ENCODE peak calls at places on chromosomes 2 and 18, in four cellular contexts. R, I, M and H are unnamed samples.
A peak's percentile ranks its signal among the peaks of the same experiment; 100 is the strongest.

GRCh38 chr2:151669585-151670081 is 64.6 kb downstream of the NEB start:
- DNase-seq in I (no peak), M (peak; percentile 54), R (no peak), H (no peak)

GRCh38 chr18:45415614-45416013 is 199.7 kb upstream of the SLC14A2 start:
- DNase-seq in R (no peak), M (no peak), I (no peak), H (no peak)

GRCh38 chr2:11872247-11872947 is 126.0 kb downstream of the LPIN1 start:
- DNase-seq in I (no peak), M (no peak), R (no peak), H (peak; percentile 35)

GRCh38 chr2:111159640-111160039 is 38.9 kb downstream of the BCL2L11 start:
- DNase-seq in R (no peak), M (no peak), I (no peak), H (no peak)

GRCh38 chr2:134836986-134837385 is 1.4 kb upstream of the ACMSD start:
- DNase-seq in I (no peak), R (no peak), M (no peak), H (peak; percentile 91)

GRCh38 chr18:26082475-26082874 is 7.9 kb downstream of the SS18 start:
- DNase-seq in M (no peak), R (no peak), I (no peak), H (peak; percentile 65)

GRCh38 chr2:231386446-231386845 is 9.1 kb upstream of the B3GNT7 start:
- DNase-seq in I (no peak), M (no peak), R (no peak), H (peak; percentile 86)

GRCh38 chr2:195270466-195270865 is 386.6 kb upstream of the SLC39A10 start:
- DNase-seq in M (peak; percentile 80), I (no peak), R (no peak), H (no peak)

GRCh38 chr2:28351621-28352020 is 41.0 kb upstream of the FOSL2 start:
- DNase-seq in R (no peak), M (no peak), I (no peak), H (no peak)

DNA sequence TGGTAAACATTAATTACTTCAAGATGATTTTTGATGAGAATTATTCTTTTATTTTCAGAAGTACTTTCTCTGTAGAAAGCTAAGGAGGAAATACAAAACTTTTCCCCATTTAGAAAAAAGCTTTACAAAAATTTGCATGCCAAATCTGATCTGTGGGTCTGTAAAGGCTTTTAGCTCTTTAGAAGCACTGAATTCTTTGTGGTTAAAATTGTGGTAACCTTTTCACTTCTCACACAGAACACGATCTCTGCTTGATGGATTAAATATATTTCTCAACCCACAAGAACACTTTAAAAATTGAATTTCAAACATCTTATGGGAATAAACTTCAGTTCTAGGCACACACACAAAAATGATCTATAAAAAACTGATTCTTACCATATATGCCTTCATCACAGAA is 63.7 kb downstream of the VIL1 start:
- DNase-seq in M (no peak), I (no peak), R (no peak), H (no peak)
- H3K18ac ChIP-seq in M (no peak overlapping the region), I (no peak overlapping the region), R (no peak overlapping the region), H (no peak overlapping the region)

GRCh38 chr2:129189617-129190016 is 789.8 kb upstream of the RAB6C start:
- DNase-seq in I (no peak), R (no peak), M (peak; percentile 46), H (no peak)

GRCh38 chr2:129192117-129192516 is 787.3 kb upstream of the RAB6C start:
- DNase-seq in M (peak; percentile 37), R (no peak), I (no peak), H (no peak)

GRCh38 chr2:129192841-129193253 is 786.6 kb upstream of the RAB6C start:
- DNase-seq in R (no peak), M (peak; percentile 80), I (no peak), H (no peak)

GRCh38 chr2:129193961-129194360 is 785.5 kb upstream of the RAB6C start:
- DNase-seq in M (peak; percentile 73), I (no peak), R (no peak), H (no peak)

GRCh38 chr2:129191530-129191929 is 787.9 kb upstream of the RAB6C start:
- DNase-seq in M (peak; percentile 96), R (peak; percentile 12), I (peak; percentile 55), H (no peak)
- H3K18ac ChIP-seq in M (peak overlapping the region; percentile 13), R (no peak overlapping the region), I (peak overlapping the region; percentile 41), H (no peak overlapping the region)

GRCh38 chr2:215839309-215839708 is 174.0 kb downstream of the MREG start:
- DNase-seq in R (no peak), I (no peak), M (no peak), H (no peak)
- H3K18ac ChIP-seq in R (peak overlapping the region; percentile 67), I (no peak overlapping the region), M (no peak overlapping the region), H (no peak overlapping the region)

GRCh38 chr2:172826522-172826921 is 90.9 kb downstream of the RAPGEF4 start:
- DNase-seq in R (no peak), M (no peak), I (no peak), H (peak; percentile 49)
- H3K18ac ChIP-seq in R (no peak overlapping the region), M (no peak overlapping the region), I (no peak overlapping the region), H (peak overlapping the region; percentile 18)

GRCh38 chr2:172282944-172283343 is 144.4 kb upstream of the ITGA6 start:
- DNase-seq in I (peak; percentile 83), R (no peak), M (peak; percentile 29), H (peak; percentile 99)

GRCh38 chr2:172281648-172282576 is 145.5 kb upstream of the ITGA6 start:
- DNase-seq in R (no peak), I (no peak), M (no peak), H (peak; percentile 92)

GRCh38 chr2:172284209-172284608 is 143.2 kb upstream of the ITGA6 start:
- DNase-seq in R (no peak), M (no peak), I (peak; percentile 67), H (no peak)

GRCh38 chr2:172285010-172285621 is 142.3 kb upstream of the ITGA6 start:
- DNase-seq in R (peak; percentile 68), I (no peak), M (peak; percentile 69), H (peak; percentile 78)

GRCh38 chr2:172283476-172283875 is 143.9 kb upstream of the ITGA6 start:
- DNase-seq in M (peak; percentile 22), R (no peak), I (peak; percentile 93), H (peak; percentile 52)
- H3K18ac ChIP-seq in M (no peak overlapping the region), R (peak overlapping the region; percentile 5), I (no peak overlapping the region), H (peak overlapping the region; percentile 50)

GRCh38 chr18:62494764-62495163 is 28.1 kb upstream of the ZCCHC2 start:
- DNase-seq in M (no peak), R (no peak), I (no peak), H (no peak)

GRCh38 chr18:62490967-62491366 is 31.9 kb upstream of the ZCCHC2 start:
- DNase-seq in I (no peak), M (no peak), R (no peak), H (no peak)

GRCh38 chr18:62496262-62496661 is 26.6 kb upstream of the ZCCHC2 start:
- DNase-seq in I (no peak), R (no peak), M (no peak), H (no peak)

GRCh38 chr18:62497171-62497783 is 25.5 kb upstream of the ZCCHC2 start:
- DNase-seq in I (no peak), R (no peak), M (no peak), H (no peak)

DNA sequence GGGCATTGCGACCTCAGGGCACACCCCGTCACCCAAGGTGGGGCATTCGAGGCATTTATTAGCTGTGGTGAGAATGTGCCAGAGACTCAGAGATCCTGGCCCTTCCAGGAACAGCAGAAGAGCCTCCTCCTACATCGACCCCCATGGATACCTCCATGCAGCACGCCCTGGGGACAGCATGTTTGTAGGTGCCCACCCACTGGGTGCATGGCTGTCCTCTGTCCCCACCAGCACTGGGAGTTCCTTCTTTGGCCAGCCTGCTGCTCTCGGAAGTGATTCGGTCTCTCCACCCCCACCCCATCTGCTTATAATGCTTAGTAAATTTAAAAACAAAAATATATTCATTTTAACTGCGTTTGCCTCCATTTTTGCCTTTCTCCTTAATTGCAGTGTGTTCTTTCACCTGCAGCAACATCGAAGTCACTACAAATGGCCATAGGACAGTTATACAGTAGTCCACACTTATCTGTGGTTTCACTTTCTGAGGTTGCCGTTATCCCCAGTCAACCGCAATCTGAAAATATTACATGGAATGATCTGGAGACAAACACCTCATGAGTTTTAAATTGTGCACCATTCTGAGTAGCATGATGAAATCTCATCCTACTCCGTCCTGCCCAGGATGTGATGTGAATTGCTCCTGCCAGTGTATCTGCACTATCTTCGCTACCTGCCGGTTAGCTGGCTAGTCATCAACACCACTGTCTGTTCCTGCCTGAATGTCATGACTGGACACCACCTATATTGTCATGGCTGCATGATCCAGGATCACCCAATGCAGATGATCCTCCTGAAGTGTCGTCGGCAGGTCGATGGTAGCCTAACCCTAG is 29.6 kb upstream of the ZCCHC2 start:
- DNase-seq in R (no peak), I (no peak), M (no peak), H (no peak)
- H3K18ac ChIP-seq in R (peak overlapping the region; percentile 75), I (no peak overlapping the region), M (no peak overlapping the region), H (no peak overlapping the region)

DNA sequence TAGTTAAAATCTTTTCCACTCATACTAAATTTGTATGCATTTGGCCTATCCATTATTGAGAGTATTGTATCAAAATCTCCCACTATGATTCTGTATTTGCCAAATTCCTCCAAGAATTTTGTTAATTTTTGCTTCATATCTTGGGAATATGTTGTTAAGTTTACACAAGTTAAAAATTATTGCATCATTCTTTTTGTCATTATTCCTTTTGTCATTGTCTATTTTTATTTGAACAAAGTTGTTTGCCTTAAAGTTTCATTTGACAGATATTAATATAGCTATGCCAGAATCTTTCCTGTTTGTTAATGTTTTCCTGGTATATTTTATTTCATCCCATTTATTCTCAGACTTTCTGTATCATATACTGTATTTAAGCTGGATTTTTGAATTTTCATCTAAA is 41.3 kb downstream of the LOXHD1 start:
- DNase-seq in R (no peak), I (no peak), M (no peak), H (no peak)
- H3K18ac ChIP-seq in R (no peak overlapping the region), I (no peak overlapping the region), M (no peak overlapping the region), H (no peak overlapping the region)

GRCh38 chr2:20423847-20424246 is 23.0 kb upstream of the RHOB start:
- DNase-seq in M (no peak), R (no peak), I (no peak), H (no peak)
- H3K18ac ChIP-seq in M (no peak overlapping the region), R (no peak overlapping the region), I (no peak overlapping the region), H (no peak overlapping the region)